ENCODE peak calls at places on chromosomes 7 and 10, in seven cellular contexts. One of them, this sample, is unnamed.

GRCh38 chr7:127974611-127975010 is 56.6 kb downstream of the LRRC4 start:
- DNase-seq in OCI-LY7: no peak
- DNase-seq in heart left ventricle: no peak
- DNase-seq in tibial nerve: no peak
- DNase-seq in neural crest cell: no peak
- DNase-seq in HCT116: no peak
- DNase-seq in fibroblast of villous mesenchyme: no peak
- DNase-seq in this sample: no peak

GRCh38 chr10:68988530-68989316 is at the start of gene KIFBP:
- DNase-seq in tibial nerve: peak; percentile 95
- DNase-seq in HCT116: peak; percentile 96
- DNase-seq in OCI-LY7: peak; percentile 94
- DNase-seq in neural crest cell: peak; percentile 80
- DNase-seq in heart left ventricle: peak; percentile 95
- DNase-seq in fibroblast of villous mesenchyme: peak; percentile 98
- DNase-seq in this sample: peak; percentile 92

GRCh38 chr7:405489-406211 is 114.0 kb downstream of the PDGFA start:
- DNase-seq in HCT116: no peak
- DNase-seq in heart left ventricle: peak; percentile 4
- DNase-seq in fibroblast of villous mesenchyme: no peak
- DNase-seq in neural crest cell: no peak
- DNase-seq in tibial nerve: no peak
- DNase-seq in OCI-LY7: no peak
- DNase-seq in this sample: no peak

GRCh38 chr10:106181491-106181890 is 983.0 kb downstream of the SORCS1 start:
- DNase-seq in heart left ventricle: no peak
- DNase-seq in neural crest cell: no peak
- DNase-seq in OCI-LY7: no peak
- DNase-seq in HCT116: no peak
- DNase-seq in tibial nerve: no peak
- DNase-seq in fibroblast of villous mesenchyme: peak; percentile 78
- DNase-seq in this sample: no peak

GRCh38 chr7:26865094-26865388 is 651 bp upstream of the SKAP2 start:
- DNase-seq in HCT116: no peak
- DNase-seq in tibial nerve: no peak
- DNase-seq in fibroblast of villous mesenchyme: no peak
- DNase-seq in heart left ventricle: peak; percentile 42
- DNase-seq in neural crest cell: no peak
- DNase-seq in OCI-LY7: no peak
- DNase-seq in this sample: no peak

GRCh38 chr10:72292223-72292691 is 18.5 kb downstream of the DDIT4 start:
- DNase-seq in tibial nerve: no peak
- DNase-seq in OCI-LY7: no peak
- DNase-seq in HCT116: peak; percentile 91
- DNase-seq in neural crest cell: no peak
- DNase-seq in heart left ventricle: no peak
- DNase-seq in fibroblast of villous mesenchyme: no peak
- DNase-seq in this sample: peak; percentile 90

GRCh38 chr10:92124524-92125168 is 166.2 kb downstream of the CPEB3 start:
- DNase-seq in fibroblast of villous mesenchyme: peak; percentile 78
- DNase-seq in neural crest cell: no peak
- DNase-seq in tibial nerve: no peak
- DNase-seq in heart left ventricle: no peak
- DNase-seq in OCI-LY7: no peak
- DNase-seq in HCT116: no peak
- DNase-seq in this sample: peak; percentile 11

GRCh38 chr10:35783305-35783838 is 141.3 kb upstream of the FZD8 start:
- DNase-seq in HCT116: no peak
- DNase-seq in fibroblast of villous mesenchyme: no peak
- DNase-seq in tibial nerve: no peak
- DNase-seq in OCI-LY7: no peak
- DNase-seq in neural crest cell: no peak
- DNase-seq in heart left ventricle: no peak
- DNase-seq in this sample: no peak

GRCh38 chr10:46552526-46553237 is 3.8 kb downstream of the GPRIN2 start:
- DNase-seq in heart left ventricle: no peak
- DNase-seq in tibial nerve: peak; percentile 4
- DNase-seq in fibroblast of villous mesenchyme: no peak
- DNase-seq in HCT116: no peak
- DNase-seq in neural crest cell: peak; percentile 1
- DNase-seq in OCI-LY7: no peak
- DNase-seq in this sample: no peak

GRCh38 chr10:73404690-73405089 is 9.2 kb downstream of the ANXA7 start:
- DNase-seq in neural crest cell: no peak
- DNase-seq in fibroblast of villous mesenchyme: no peak
- DNase-seq in tibial nerve: no peak
- DNase-seq in HCT116: no peak
- DNase-seq in OCI-LY7: no peak
- DNase-seq in heart left ventricle: no peak
- DNase-seq in this sample: no peak

GRCh38 chr7:34491899-34492298 is 166.1 kb upstream of the NPSR1 start:
- DNase-seq in HCT116: no peak
- DNase-seq in OCI-LY7: no peak
- DNase-seq in neural crest cell: no peak
- DNase-seq in heart left ventricle: no peak
- DNase-seq in tibial nerve: no peak
- DNase-seq in fibroblast of villous mesenchyme: no peak
- DNase-seq in this sample: no peak

DNA sequence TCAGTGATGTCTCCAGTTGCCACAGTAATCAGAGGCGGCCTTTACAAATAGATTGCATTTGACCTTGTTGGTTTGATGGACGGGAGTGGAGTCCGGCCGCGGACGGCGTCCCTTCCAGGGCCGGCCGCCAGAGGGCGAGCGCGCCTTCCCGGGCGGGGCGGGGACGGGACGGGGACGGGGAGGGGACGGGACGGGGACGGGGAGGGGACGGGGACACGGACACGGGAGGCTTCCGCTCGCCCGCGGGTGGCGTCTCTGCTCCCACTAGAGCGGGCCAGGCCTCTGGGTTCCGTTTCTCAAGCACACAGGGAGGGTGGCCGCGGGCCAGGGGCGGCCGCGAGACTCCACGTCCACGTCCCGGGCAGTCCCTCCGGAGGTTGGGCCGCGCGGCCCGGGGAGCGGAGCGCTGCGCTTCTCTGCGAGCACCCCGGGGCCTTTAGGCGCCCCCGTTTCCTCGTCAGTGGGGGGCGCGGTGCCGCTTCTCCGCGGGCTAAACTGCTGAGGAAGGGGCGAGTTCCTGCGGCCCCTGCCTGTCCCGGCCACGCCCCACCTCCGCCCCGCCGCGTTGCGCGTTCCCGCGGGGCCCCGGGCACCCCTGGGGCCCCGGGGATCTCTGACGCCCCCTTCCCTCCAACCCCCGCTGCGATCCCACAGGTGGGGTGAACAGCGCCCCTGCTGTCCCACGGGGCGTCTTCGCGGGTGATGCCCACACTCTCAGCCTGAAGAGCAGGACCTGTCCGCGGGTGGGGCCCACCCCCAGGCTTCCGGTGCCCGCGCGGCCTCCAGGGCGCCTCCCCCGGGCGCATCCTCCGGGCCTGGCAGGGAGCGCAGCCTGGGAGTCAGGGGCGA is 84.2 kb upstream of the MKI67 start:
- DNase-seq in heart left ventricle: peak; percentile 67
- DNase-seq in fibroblast of villous mesenchyme: peak; percentile 24
- DNase-seq in neural crest cell: peak; percentile 79
- DNase-seq in HCT116: peak; percentile 32
- DNase-seq in OCI-LY7: no peak
- DNase-seq in tibial nerve: peak; percentile 29
- DNase-seq in this sample: peak; percentile 75
- TF ChIP-seq CTCF in heart left ventricle: peak; percentile 78
- TF ChIP-seq CTCF in fibroblast of villous mesenchyme: peak; percentile 65
- TF ChIP-seq CTCF in neural crest cell: peak; percentile 80
- TF ChIP-seq CTCF in HCT116: peak; percentile 75
- TF ChIP-seq CTCF in OCI-LY7: peak; percentile 26
- TF ChIP-seq CTCF in tibial nerve: peak; percentile 81
- TF ChIP-seq CTCF in this sample: peak; percentile 59

GRCh38 chr7:19095461-19095860 is 22.0 kb downstream of the TWIST1 start:
- DNase-seq in heart left ventricle: no peak
- DNase-seq in fibroblast of villous mesenchyme: no peak
- DNase-seq in neural crest cell: no peak
- DNase-seq in HCT116: no peak
- DNase-seq in tibial nerve: no peak
- DNase-seq in OCI-LY7: no peak
- DNase-seq in this sample: no peak

GRCh38 chr7:19090526-19090925 is 26.9 kb downstream of the TWIST1 start:
- DNase-seq in fibroblast of villous mesenchyme: no peak
- DNase-seq in tibial nerve: no peak
- DNase-seq in heart left ventricle: no peak
- DNase-seq in neural crest cell: no peak
- DNase-seq in OCI-LY7: no peak
- DNase-seq in HCT116: no peak
- DNase-seq in this sample: no peak

GRCh38 chr7:19089378-19089777 is 28.1 kb downstream of the TWIST1 start:
- DNase-seq in HCT116: no peak
- DNase-seq in neural crest cell: no peak
- DNase-seq in tibial nerve: no peak
- DNase-seq in fibroblast of villous mesenchyme: no peak
- DNase-seq in heart left ventricle: no peak
- DNase-seq in OCI-LY7: no peak
- DNase-seq in this sample: no peak

GRCh38 chr7:19094971-19095370 is 22.5 kb downstream of the TWIST1 start:
- DNase-seq in tibial nerve: no peak
- DNase-seq in OCI-LY7: no peak
- DNase-seq in heart left ventricle: no peak
- DNase-seq in neural crest cell: no peak
- DNase-seq in fibroblast of villous mesenchyme: no peak
- DNase-seq in HCT116: no peak
- DNase-seq in this sample: no peak

DNA sequence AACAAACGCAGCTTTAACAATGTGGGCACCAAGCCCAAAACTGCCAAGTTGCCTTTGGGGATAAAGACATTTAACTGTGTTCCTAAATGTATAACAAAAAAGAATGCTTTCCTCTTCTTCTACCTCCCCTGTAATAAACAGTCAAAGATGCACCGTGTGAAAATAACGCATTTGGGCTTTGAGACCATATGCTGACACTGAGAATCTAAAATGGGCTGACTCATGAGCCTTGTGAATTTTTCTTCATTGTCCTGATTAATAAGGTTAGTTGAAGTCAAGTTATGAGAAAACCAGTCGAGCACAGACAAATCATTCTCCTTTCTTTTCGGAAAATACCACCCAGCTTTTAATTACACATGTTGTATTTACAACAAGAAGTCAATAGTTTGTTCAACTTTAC is 25.6 kb downstream of the TWIST1 start:
- DNase-seq in HCT116: no peak
- DNase-seq in tibial nerve: no peak
- DNase-seq in fibroblast of villous mesenchyme: no peak
- DNase-seq in heart left ventricle: no peak
- DNase-seq in OCI-LY7: no peak
- DNase-seq in neural crest cell: no peak
- DNase-seq in this sample: no peak
- TF ChIP-seq CTCF in HCT116: no peak
- TF ChIP-seq CTCF in tibial nerve: no peak
- TF ChIP-seq CTCF in fibroblast of villous mesenchyme: no peak
- TF ChIP-seq CTCF in heart left ventricle: no peak
- TF ChIP-seq CTCF in OCI-LY7: no peak
- TF ChIP-seq CTCF in neural crest cell: no peak
- TF ChIP-seq CTCF in this sample: no peak

GRCh38 chr10:50621981-50622496 is 1.7 kb downstream of the SGMS1 start:
- DNase-seq in heart left ventricle: peak; percentile 95
- DNase-seq in OCI-LY7: peak; percentile 91
- DNase-seq in fibroblast of villous mesenchyme: peak; percentile 96
- DNase-seq in neural crest cell: peak; percentile 35
- DNase-seq in tibial nerve: peak; percentile 99
- DNase-seq in HCT116: peak; percentile 75
- DNase-seq in this sample: peak; percentile 85
- TF ChIP-seq CTCF in heart left ventricle: no peak
- TF ChIP-seq CTCF in OCI-LY7: peak; percentile 65
- TF ChIP-seq CTCF in fibroblast of villous mesenchyme: no peak
- TF ChIP-seq CTCF in neural crest cell: peak; percentile 26
- TF ChIP-seq CTCF in tibial nerve: no peak
- TF ChIP-seq CTCF in HCT116: no peak
- TF ChIP-seq CTCF in this sample: no peak

DNA sequence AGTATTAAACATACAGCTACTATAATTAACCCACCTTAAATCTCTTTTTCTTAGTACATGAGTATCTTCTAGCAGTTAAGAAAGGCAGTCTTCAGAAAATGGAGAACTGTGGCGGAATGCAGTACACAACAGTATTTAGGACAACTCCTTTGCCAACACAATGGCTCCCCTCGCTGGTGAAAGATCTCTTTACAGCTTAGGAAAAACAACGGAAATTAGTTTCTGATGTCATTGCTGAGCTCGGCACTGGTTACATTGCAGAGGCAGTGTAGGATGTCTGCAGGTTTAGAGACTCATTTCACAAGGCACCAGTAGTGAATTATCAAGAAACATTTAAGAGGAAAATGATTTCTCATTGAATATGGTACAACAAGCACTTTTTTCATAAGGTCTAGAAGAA is 43.4 kb downstream of the GLRX3 start:
- DNase-seq in fibroblast of villous mesenchyme: peak; percentile 70
- DNase-seq in OCI-LY7: peak; percentile 61
- DNase-seq in neural crest cell: no peak
- DNase-seq in heart left ventricle: no peak
- DNase-seq in HCT116: peak; percentile 24
- DNase-seq in tibial nerve: peak; percentile 47
- DNase-seq in this sample: no peak
- TF ChIP-seq CTCF in fibroblast of villous mesenchyme: peak; percentile 53
- TF ChIP-seq CTCF in OCI-LY7: peak; percentile 75
- TF ChIP-seq CTCF in neural crest cell: peak; percentile 62
- TF ChIP-seq CTCF in heart left ventricle: no peak
- TF ChIP-seq CTCF in HCT116: peak; percentile 36
- TF ChIP-seq CTCF in tibial nerve: no peak
- TF ChIP-seq CTCF in this sample: no peak